ENCODE peak calls at places on chromosomes 6 and 20, in five cellular contexts. M, H, U, P and R are unnamed samples.

GRCh38 chr6:54716869-54717268 is 129.7 kb upstream of the FAM83B start:
- DNase-seq in M (no peak), H (no peak), U (no peak), P (no peak), R (no peak)

GRCh38 chr20:59831024-59831900 is 102.2 kb downstream of the SYCP2 start:
- DNase-seq in M (peak), H (no peak), U (peak), P (no peak), R (no peak)

GRCh38 chr6:148441454-148441911 is 98.8 kb downstream of the SASH1 start:
- DNase-seq in M (no peak), H (no peak), U (no peak), P (peak), R (no peak)

GRCh38 chr6:169700296-169700695 is 1.5 kb downstream of the WDR27 start:
- DNase-seq in M (no peak), H (no peak), U (no peak), P (peak), R (no peak)

GRCh38 chr20:44642203-44643153 is 9.0 kb downstream of the ADA start:
- DNase-seq in M (peak), H (peak), U (peak), P (peak), R (no peak)

GRCh38 chr6:41769376-41769775 is 10.3 kb downstream of the FRS3 start:
- DNase-seq in M (no peak), H (no peak), U (no peak), P (no peak), R (no peak)

GRCh38 chr20:48349673-48350072 is 478.1 kb downstream of the PREX1 start:
- DNase-seq in M (no peak), H (no peak), U (no peak), P (no peak), R (no peak)

GRCh38 chr20:7379621-7380220 is 560.5 kb downstream of the HAO1 start:
- DNase-seq in M (no peak), H (no peak), U (no peak), P (no peak), R (no peak)

GRCh38 chr20:38092260-38092857 is 58.8 kb downstream of the RPRD1B start:
- DNase-seq in M (no peak), H (no peak), U (peak), P (no peak), R (no peak)

GRCh38 chr6:89553446-89553845 is 85.1 kb downstream of the LYRM2 start:
- DNase-seq in M (no peak), H (no peak), U (no peak), P (no peak), R (no peak)

GRCh38 chr6:50791900-50792508 is 26.7 kb upstream of the TFAP2B start:
- DNase-seq in M (peak), H (no peak), U (no peak), P (peak), R (peak)

GRCh38 chr6:169371344-169372144 is 117.9 kb upstream of the THBS2 start:
- DNase-seq in M (no peak), H (no peak), U (no peak), P (no peak), R (peak)

GRCh38 chr6:168148231-168148849 is 69.3 kb upstream of the FRMD1 start:
- DNase-seq in M (no peak), H (no peak), U (no peak), P (no peak), R (no peak)

GRCh38 chr20:44422083-44422482 is 53.6 kb upstream of the TTPAL start:
- DNase-seq in M (no peak), H (no peak), U (no peak), P (no peak), R (no peak)

GRCh38 chr6:170082531-170083187 is 208.2 kb downstream of the DLL1 start:
- DNase-seq in M (no peak), H (no peak), U (no peak), P (no peak), R (no peak)

GRCh38 chr20:58675641-58676040 is 17.0 kb upstream of the NPEPL1 start:
- DNase-seq in M (no peak), H (no peak), U (no peak), P (no peak), R (no peak)

GRCh38 chr20:64277571-64278318 is 22.2 kb downstream of the PCMTD2 start:
- DNase-seq in M (no peak), H (no peak), U (no peak), P (no peak), R (no peak)

GRCh38 chr6:31586013-31586412 is at the start of gene LST1:
- DNase-seq in M (no peak), H (no peak), U (no peak), P (no peak), R (no peak)

GRCh38 chr6:31586596-31586995 is 519 bp downstream of the LST1 start:
- DNase-seq in M (no peak), H (no peak), U (no peak), P (no peak), R (no peak)

GRCh38 chr6:31582230-31582601 is at the start of gene LTB:
- DNase-seq in M (no peak), H (no peak), U (no peak), P (no peak), R (no peak)

GRCh38 chr6:31587791-31588777 is 2.0 kb downstream of the LST1 start:
- DNase-seq in M (no peak), H (no peak), U (no peak), P (no peak), R (no peak)

GRCh38 chr6:31585531-31585930 is 546 bp upstream of the LST1 start:
- DNase-seq in M (no peak), H (no peak), U (no peak), P (no peak), R (no peak)
- TF ChIP-seq CTCF in M (peak), H (no peak), U (peak), P (peak), R (peak)

GRCh38 chr6:44075137-44076015 is 51.9 kb downstream of the MRPL14 start:
- DNase-seq in M (no peak), H (no peak), U (no peak), P (no peak), R (no peak)

GRCh38 chr6:44074383-44075136 is 52.7 kb downstream of the MRPL14 start:
- DNase-seq in M (peak), H (peak), U (peak), P (peak), R (peak)

GRCh38 chr6:44072959-44073611 is 54.2 kb downstream of the MRPL14 start:
- DNase-seq in M (peak), H (peak), U (no peak), P (peak), R (peak)

GRCh38 chr6:44072452-44072958 is 54.7 kb downstream of the MRPL14 start:
- DNase-seq in M (no peak), H (no peak), U (no peak), P (no peak), R (no peak)

GRCh38 chr6:44073612-44074382 is 53.5 kb downstream of the MRPL14 start:
- DNase-seq in M (no peak), H (no peak), U (no peak), P (no peak), R (peak)
- TF ChIP-seq CTCF in M (no peak), H (no peak), U (peak), P (no peak), R (no peak)

GRCh38 chr20:35547319-35547718 is 5.4 kb downstream of the ERGIC3 start:
- DNase-seq in M (no peak), H (no peak), U (no peak), P (no peak), R (no peak)

GRCh38 chr20:35552914-35553313 is 11.0 kb downstream of the ERGIC3 start:
- DNase-seq in M (no peak), H (no peak), U (no peak), P (no peak), R (no peak)

GRCh38 chr20:35555951-35556645 is 14.2 kb downstream of the ERGIC3 start:
- DNase-seq in M (peak), H (no peak), U (no peak), P (no peak), R (no peak)

GRCh38 chr20:35546127-35546526 is 4.2 kb downstream of the ERGIC3 start:
- DNase-seq in M (no peak), H (no peak), U (no peak), P (no peak), R (no peak)

DNA sequence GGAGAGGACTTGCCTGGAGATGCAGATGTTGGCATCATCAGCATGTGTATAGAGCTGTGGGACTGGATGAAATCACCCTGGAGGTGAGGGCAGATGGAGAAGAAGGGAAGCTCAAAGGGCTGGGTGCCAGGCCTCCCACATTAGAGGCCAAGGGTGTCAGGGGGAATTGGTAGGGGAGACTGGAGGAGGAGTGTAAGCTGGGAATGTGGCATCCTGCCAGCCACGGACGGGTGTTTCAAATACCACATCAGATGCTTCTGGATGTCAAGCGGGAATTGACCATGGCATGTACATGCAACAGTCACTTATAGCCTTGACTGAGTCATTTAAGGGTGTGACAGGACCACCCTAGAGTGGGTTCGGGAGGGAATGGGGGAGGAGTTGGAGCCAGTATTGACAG is 9.6 kb downstream of the ERGIC3 start:
- DNase-seq in M (no peak), H (no peak), U (no peak), P (no peak), R (no peak)
- TF ChIP-seq CTCF in M (no peak), H (no peak), U (no peak), P (no peak), R (no peak)

DNA sequence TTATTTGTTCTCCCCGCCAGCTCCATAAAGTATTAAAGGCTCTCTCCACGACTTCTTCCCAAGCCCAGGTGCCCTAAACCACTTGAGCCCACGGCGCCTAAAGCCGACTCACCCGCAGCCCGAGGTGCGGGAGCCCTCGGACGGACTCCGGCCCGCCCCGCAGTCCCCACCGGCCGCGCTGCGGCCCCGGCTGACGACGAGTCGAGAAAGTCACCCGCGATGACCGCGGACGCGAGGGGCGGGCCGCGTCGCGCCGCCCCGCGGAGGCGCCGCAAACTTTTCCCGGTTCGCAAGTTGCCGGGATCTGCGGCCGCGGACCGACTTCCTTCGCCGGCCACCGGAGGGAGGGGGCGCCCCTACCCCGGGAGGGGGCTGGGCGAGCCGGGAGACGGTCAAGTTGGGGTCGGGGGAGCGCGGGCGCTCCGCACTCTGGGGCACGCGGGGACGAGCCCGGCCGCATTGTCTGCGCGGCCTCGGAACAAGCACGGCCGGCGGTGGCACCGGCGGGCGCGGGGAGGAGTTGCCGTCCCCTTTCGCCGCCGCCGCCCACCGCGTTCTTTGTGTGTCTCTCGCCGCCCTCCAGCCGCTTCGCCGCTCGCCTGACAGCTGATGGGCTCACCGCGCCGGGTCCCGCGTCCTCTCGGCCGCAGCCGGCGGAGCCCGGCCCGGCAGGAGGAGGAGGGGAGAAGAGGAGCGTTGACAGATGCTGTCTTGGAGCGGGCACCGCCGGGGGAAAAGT is 131.5 kb downstream of the OGFRL1 start:
- DNase-seq in M (peak), H (peak), U (no peak), P (peak), R (peak)
- TF ChIP-seq CTCF in M (no peak), H (peak), U (no peak), P (peak), R (no peak)

DNA sequence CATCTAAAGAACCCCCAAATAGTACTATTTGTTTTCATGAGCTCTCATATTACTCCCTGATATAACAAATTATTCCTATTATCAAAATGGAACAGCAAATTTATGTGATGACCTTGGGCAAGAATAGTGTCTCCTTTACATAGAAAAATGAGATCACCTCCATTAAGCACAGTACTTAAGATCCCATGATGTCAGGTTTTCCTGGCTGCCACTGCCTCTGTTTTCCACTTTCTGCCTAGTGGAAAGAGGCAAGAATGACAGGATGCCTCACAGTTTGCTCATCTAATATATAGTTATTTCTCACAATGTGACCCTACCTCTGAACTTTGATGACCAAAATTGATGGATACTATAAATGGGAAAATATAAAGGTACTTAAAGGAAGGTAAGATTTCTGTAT is 260.1 kb upstream of the SGK1 start:
- DNase-seq in M (no peak), H (no peak), U (no peak), P (peak), R (no peak)
- TF ChIP-seq CTCF in M (no peak), H (no peak), U (no peak), P (no peak), R (no peak)

GRCh38 chr6:162750776-162751175 is 23.0 kb downstream of the PACRG start:
- DNase-seq in M (no peak), H (no peak), U (no peak), P (no peak), R (no peak)
- TF ChIP-seq CTCF in M (no peak), H (no peak), U (no peak), P (no peak), R (no peak)

GRCh38 chr6:47854996-47855395 is 73.2 kb downstream of the OPN5 start:
- DNase-seq in M (no peak), H (no peak), U (no peak), P (no peak), R (no peak)
- TF ChIP-seq CTCF in M (no peak), H (no peak), U (no peak), P (no peak), R (no peak)

GRCh38 chr20:49750611-49751396 is 37.1 kb upstream of the B4GALT5 start:
- DNase-seq in M (peak), H (no peak), U (peak), P (no peak), R (no peak)

GRCh38 chr20:49751397-49751735 is 37.7 kb upstream of the B4GALT5 start:
- DNase-seq in M (no peak), H (no peak), U (no peak), P (no peak), R (no peak)

GRCh38 chr20:49748525-49748838 is 34.8 kb upstream of the B4GALT5 start:
- DNase-seq in M (no peak), H (no peak), U (no peak), P (no peak), R (no peak)

GRCh38 chr20:49752504-49752903 is 38.8 kb upstream of the B4GALT5 start:
- DNase-seq in M (no peak), H (no peak), U (no peak), P (no peak), R (no peak)

DNA sequence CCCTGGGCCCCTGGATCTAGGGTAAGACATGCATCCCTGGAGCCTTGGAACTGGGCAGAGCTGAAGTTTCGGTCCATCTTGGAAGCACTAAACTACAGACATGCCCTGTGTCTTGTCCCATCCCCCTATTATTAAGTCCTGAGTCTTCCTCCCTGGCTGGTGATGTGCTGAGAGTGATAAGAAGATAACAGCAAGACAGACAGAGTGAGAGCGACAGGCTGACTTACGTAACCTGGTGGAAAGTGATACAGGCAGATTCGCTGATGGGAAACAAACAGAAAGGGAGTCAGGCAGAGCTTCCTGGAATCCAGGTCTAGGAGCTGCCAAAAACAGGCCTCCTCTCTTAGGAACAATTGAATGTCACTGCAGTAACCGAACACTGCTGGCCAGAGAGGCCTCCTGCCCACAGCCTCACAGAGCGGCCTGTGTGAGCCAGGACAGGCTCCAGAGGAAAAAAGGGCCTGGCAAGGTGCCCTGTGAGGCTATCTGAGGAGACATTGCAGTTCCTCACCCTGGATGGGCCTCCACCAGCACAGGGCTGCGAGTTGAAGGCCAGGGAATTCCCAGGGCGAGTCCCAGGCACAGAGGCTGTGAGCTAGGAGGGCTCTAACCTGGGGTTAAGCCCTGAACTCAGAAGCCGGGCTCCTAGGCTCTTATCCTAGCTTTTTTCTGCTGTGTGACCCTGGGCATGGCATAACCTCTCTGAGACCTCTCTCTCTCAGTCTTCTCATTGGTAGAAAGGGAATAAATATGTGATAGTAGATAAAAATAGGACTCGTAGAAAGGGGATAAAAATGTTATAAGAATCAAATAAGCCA is 34.2 kb upstream of the B4GALT5 start:
- DNase-seq in M (no peak), H (peak), U (no peak), P (peak), R (no peak)
- TF ChIP-seq CTCF in M (no peak), H (no peak), U (no peak), P (no peak), R (no peak)